ENCODE peak calls at places on chromosomes 7 and 10, in eight cellular contexts. W, Z, H, L, J, I, E and P are unnamed samples.

GRCh38 chr10:132521041-132521465 is 16.5 kb upstream of the INPP5A start:
- DNase-seq in W (no peak), Z (no peak), H (no peak), L (peak), J (no peak), I (no peak), E (no peak), P (no peak)

GRCh38 chr7:77759294-77759889 is 38.8 kb downstream of the TMEM60 start:
- DNase-seq in W (no peak), Z (peak), H (peak), L (no peak), J (peak), I (no peak), E (peak), P (peak)

GRCh38 chr10:103870503-103870902 is 15.1 kb upstream of the SH3PXD2A start:
- DNase-seq in W (peak), Z (peak), H (no peak), L (peak), J (no peak), I (no peak), E (no peak), P (no peak)

GRCh38 chr10:75827591-75827990 is 396.2 kb downstream of the LRMDA start:
- DNase-seq in W (no peak), Z (no peak), H (no peak), L (no peak), J (no peak), I (no peak), E (no peak), P (peak)

GRCh38 chr7:138935438-138936079 is 45.6 kb downstream of the KIAA1549 start:
- DNase-seq in W (peak), Z (peak), H (peak), L (peak), J (no peak), I (peak), E (no peak), P (peak)

GRCh38 chr7:69060516-69060915 is 537.8 kb upstream of the AUTS2 start:
- DNase-seq in W (no peak), Z (no peak), H (no peak), L (no peak), J (no peak), I (no peak), E (no peak), P (no peak)

GRCh38 chr7:22488643-22489462 is 11.1 kb downstream of the STEAP1B start:
- DNase-seq in W (no peak), Z (no peak), H (peak), L (peak), J (peak), I (peak), E (peak), P (peak)

GRCh38 chr7:1268076-1268815 is 35.6 kb downstream of the UNCX start:
- DNase-seq in W (no peak), Z (no peak), H (no peak), L (no peak), J (no peak), I (no peak), E (no peak), P (no peak)

GRCh38 chr10:77165445-77166316 is 471.9 kb downstream of the KCNMA1 start:
- DNase-seq in W (no peak), Z (peak), H (peak), L (no peak), J (peak), I (no peak), E (no peak), P (peak)

GRCh38 chr10:133243593-133243992 is 5.9 kb downstream of the VENTX start:
- DNase-seq in W (no peak), Z (no peak), H (no peak), L (no peak), J (no peak), I (no peak), E (no peak), P (no peak)